ENCODE peak calls at places on chromosomes 11 and 22, in five cellular contexts. I is psoas muscle, C is HL-60, V is adrenal gland, N is right cardiac atrium. F is an unnamed sample.

GRCh38 chr22:19419086-19419463 is 12.5 kb downstream of the HIRA start:
- DNase-seq in I (no peak), C (peak; percentile 72), V (peak; percentile 28), N (no peak), F (no peak)

GRCh38 chr11:44760917-44761545 is 34.3 kb downstream of the TSPAN18 start:
- DNase-seq in I (no peak), C (no peak), V (peak; percentile 90), N (peak; percentile 77), F (peak; percentile 47)

GRCh38 chr11:102416974-102417373 is 35.6 kb downstream of the TMEM123 start:
- DNase-seq in I (no peak), C (no peak), V (no peak), N (no peak), F (no peak)

GRCh38 chr11:76153609-76153949 is 52.7 kb downstream of the WNT11 start:
- DNase-seq in I (no peak), C (no peak), V (peak; percentile 62), N (peak; percentile 70), F (no peak)

GRCh38 chr11:122099345-122100045 is 16.5 kb downstream of the BLID start:
- DNase-seq in I (no peak), C (no peak), V (no peak), N (no peak), F (no peak)

GRCh38 chr11:33321483-33321882 is 64.3 kb downstream of the HIPK3 start:
- DNase-seq in I (no peak), C (no peak), V (no peak), N (no peak), F (no peak)

GRCh38 chr11:69317401-69318092 is 23.6 kb downstream of the MYEOV start:
- DNase-seq in I (no peak), C (no peak), V (no peak), N (no peak), F (no peak)

GRCh38 chr11:129346916-129347315 is 28.7 kb upstream of the BARX2 start:
- DNase-seq in I (no peak), C (no peak), V (no peak), N (no peak), F (no peak)

GRCh38 chr22:17772249-17772962 is 1.9 kb downstream of the BID start:
- DNase-seq in I (no peak), C (no peak), V (no peak), N (no peak), F (no peak)

GRCh38 chr11:61814958-61815789 is 1.6 kb downstream of the FADS1 start:
- DNase-seq in I (peak; percentile 97), C (peak; percentile 84), V (peak; percentile 98), N (peak; percentile 99), F (peak; percentile 96)

GRCh38 chr11:93213622-93214021 is 15.8 kb upstream of the SLC36A4 start:
- DNase-seq in I (no peak), C (no peak), V (no peak), N (no peak), F (no peak)

GRCh38 chr11:22337571-22338464 is at the start of gene SLC17A6:
- DNase-seq in I (no peak), C (no peak), V (no peak), N (no peak), F (no peak)

DNA sequence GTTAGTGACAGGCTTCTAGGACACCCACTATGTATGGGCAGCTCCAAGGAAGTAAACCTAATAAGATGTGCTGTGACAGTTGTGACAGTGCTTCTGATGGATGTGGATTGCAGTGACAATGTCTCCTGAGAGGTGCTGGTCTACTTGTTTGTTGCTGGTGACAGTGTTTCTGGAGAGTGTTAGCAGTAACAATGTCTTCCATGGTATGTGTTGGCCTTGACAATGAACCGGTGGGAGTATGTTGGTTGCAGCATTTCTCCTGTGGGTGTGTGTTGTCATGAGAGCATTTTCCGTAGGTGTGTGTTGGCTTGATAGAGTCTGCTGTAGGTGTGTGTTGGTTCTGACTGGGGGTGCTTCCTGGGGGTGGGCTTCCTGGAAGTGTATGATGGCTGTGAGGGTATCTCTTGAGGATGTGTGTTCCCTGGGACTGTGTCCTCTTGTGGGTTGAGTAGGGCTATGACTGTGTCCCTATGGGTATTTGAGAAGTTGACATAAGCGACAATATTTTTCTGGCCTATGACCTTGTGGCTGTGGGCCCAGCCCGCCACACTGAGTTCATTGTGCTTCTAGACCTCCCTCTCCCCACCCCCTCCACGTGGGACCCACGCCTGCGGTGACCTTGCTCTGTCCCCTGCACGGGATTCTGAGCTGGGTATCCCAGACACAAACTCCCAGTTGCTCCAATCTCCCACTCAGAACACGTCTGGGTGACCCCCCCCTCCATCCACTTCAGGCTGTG is 1.2 kb downstream of the DCHS1 start:
- DNase-seq in I (no peak), C (no peak), V (no peak), N (peak; percentile 85), F (peak; percentile 42)
- H3K4me3 ChIP-seq in I (peak overlapping the region; percentile 59), C (no peak overlapping the region), V (no peak overlapping the region), N (peak overlapping the region; percentile 71), F (peak overlapping the region; percentile 66)

GRCh38 chr22:48093981-48094380 is 1331.5 kb downstream of the TBC1D22A start:
- DNase-seq in I (no peak), C (no peak), V (no peak), N (no peak), F (no peak)

GRCh38 chr22:48089601-48090331 is 1327.3 kb downstream of the TBC1D22A start:
- DNase-seq in I (peak; percentile 80), C (no peak), V (peak; percentile 92), N (peak; percentile 72), F (peak; percentile 86)

GRCh38 chr22:48091060-48091650 is 1328.7 kb downstream of the TBC1D22A start:
- DNase-seq in I (no peak), C (no peak), V (no peak), N (no peak), F (no peak)

GRCh38 chr22:48090332-48090672 is 1327.9 kb downstream of the TBC1D22A start:
- DNase-seq in I (no peak), C (no peak), V (no peak), N (no peak), F (no peak)

DNA sequence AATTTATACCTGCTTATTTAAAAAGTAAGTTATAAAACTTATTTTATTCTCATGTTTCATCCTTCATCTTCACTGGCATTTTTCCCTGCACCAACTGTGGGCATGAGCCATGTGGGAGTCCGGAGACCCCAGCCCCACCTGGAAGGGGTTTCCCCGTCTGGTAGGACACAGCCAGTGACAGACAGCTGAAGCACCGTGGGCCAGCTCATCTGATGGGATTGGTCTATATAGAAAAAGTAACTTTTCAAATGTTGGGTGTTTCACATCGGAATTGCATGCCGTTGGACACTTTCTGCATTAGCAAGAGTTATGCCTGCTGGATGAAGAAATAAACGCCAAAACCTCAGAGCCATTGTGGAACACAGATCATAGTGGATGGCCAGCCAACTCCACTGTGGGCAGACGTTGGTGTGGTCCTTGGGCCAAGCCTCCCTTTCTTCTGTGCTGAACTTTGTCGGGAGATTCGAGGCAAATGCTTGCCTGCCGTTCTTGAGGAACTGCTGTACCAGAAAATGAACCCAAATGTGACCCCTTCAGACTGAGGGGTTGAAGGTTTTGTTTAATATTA is 1329.3 kb downstream of the TBC1D22A start:
- DNase-seq in I (no peak), C (no peak), V (no peak), N (no peak), F (no peak)
- H3K27ac ChIP-seq in I (no peak overlapping the region), C (no peak overlapping the region), V (no peak overlapping the region), N (no peak overlapping the region), F (peak overlapping the region; percentile 81)

DNA sequence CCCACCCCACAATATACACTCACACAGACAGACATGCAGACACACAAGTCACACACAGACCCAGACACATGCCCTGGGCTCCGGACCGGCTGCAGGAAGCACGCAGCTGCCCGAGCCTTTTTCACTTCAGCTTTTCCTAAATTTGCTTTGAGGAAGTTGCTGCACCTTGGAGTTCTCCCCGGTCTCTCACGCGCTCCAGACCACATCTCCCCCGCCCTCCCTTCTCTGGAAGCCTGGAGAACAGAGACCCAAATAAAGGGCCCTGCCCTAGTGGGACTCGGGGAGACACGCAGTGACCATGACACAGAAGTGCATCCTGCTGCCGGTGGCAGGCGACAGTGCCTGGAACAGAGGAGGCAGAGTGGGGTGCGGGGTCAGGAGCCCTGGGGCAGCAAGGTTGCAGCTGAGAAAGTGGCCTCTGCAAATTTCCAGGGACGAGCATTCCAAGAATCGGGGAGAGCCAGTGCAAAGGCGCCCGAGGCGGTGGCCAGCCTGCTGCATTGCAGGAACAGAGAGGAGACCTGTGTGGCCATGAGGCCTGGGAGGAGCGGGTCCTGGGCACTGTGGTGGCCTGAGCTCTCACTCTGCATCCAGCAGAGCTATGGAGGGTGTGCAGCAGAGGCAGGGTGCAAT is 19.1 kb downstream of the RPL3 start:
- DNase-seq in I (no peak), C (peak; percentile 70), V (peak; percentile 62), N (peak; percentile 76), F (no peak)
- H3K4me3 ChIP-seq in I (peak overlapping the region; percentile 25), C (no peak overlapping the region), V (no peak overlapping the region), N (no peak overlapping the region), F (no peak overlapping the region)

GRCh38 chr22:41526802-41527799 is 17.2 kb downstream of the POLR3H start:
- DNase-seq in I (peak; percentile 84), C (no peak), V (peak; percentile 54), N (peak; percentile 81), F (no peak)
- H3K27ac ChIP-seq in I (peak overlapping the region; percentile 54), C (no peak overlapping the region), V (peak overlapping the region; percentile 34), N (peak overlapping the region; percentile 59), F (peak overlapping the region; percentile 16)

GRCh38 chr11:78351193-78351592 is 66.4 kb downstream of the GAB2 start:
- DNase-seq in I (no peak), C (no peak), V (no peak), N (no peak), F (no peak)
- H3K4me3 ChIP-seq in I (peak overlapping the region; percentile 42), C (peak overlapping the region; percentile 29), V (no peak overlapping the region), N (peak overlapping the region; percentile 27), F (peak overlapping the region; percentile 25)

GRCh38 chr11:56345739-56346138 is at the start of gene OR8K1:
- DNase-seq in I (no peak), C (no peak), V (no peak), N (no peak), F (no peak)
- H3K27ac ChIP-seq in I (no peak within 1 kb of the TSS), C (no peak within 1 kb of the TSS), V (no peak within 1 kb of the TSS), N (no peak within 1 kb of the TSS), F (no peak within 1 kb of the TSS)

GRCh38 chr11:66288138-66288865 is 641 bp downstream of the YIF1A start:
- DNase-seq in I (no peak), C (no peak), V (no peak), N (no peak), F (no peak)

GRCh38 chr11:66286699-66287098 is 2.2 kb downstream of the YIF1A start:
- DNase-seq in I (no peak), C (no peak), V (no peak), N (no peak), F (no peak)

GRCh38 chr11:66288866-66289547 is at the start of gene YIF1A:
- DNase-seq in I (peak; percentile 100), C (peak; percentile 99), V (peak; percentile 100), N (peak; percentile 100), F (peak; percentile 98)

GRCh38 chr11:66285250-66285947 is 3.5 kb downstream of the YIF1A start:
- DNase-seq in I (no peak), C (no peak), V (no peak), N (peak; percentile 46), F (no peak)

GRCh38 chr11:66287256-66288137 is 1.4 kb downstream of the YIF1A start:
- DNase-seq in I (no peak), C (no peak), V (no peak), N (no peak), F (no peak)
- H3K4me3 ChIP-seq in I (peak overlapping the region; percentile 96), C (peak overlapping the region; percentile 90), V (no peak overlapping the region), N (no peak overlapping the region), F (peak overlapping the region; percentile 84)